ENCODE peak calls at places on chromosomes 3 and 15, in six cellular contexts. Y is bronchial epithelial cell; P is OCI-LY7; J is fibroblast of mammary gland; O is progenitor cell of endocrine pancreas; X is CD4-positive, alpha-beta T cell. Z is an unnamed sample.

GRCh38 chr3:150286390-150287147 is 121.5 kb upstream of the TSC22D2 start:
- DNase-seq in J (peak), O (no peak), Y (peak), X (no peak), P (peak), Z (no peak)

GRCh38 chr3:156723182-156723619 is 48.8 kb downstream of the TIPARP start:
- DNase-seq in J (peak), X (no peak), O (no peak), Y (peak), P (no peak), Z (no peak)

GRCh38 chr15:45137703-45138102 is 7.9 kb downstream of the DUOX1 start:
- DNase-seq in J (no peak), Y (no peak), X (no peak), P (no peak), O (no peak), Z (no peak)

GRCh38 chr15:48332642-48333034 is 1.4 kb downstream of the DUT start:
- DNase-seq in P (peak), Y (no peak), J (no peak), O (no peak), X (no peak), Z (no peak)

GRCh38 chr3:143736651-143737050 is 111.6 kb downstream of the SLC9A9 start:
- DNase-seq in X (no peak), O (no peak), P (no peak), Y (peak), J (peak), Z (no peak)

GRCh38 chr3:196344663-196345062 is 6.5 kb upstream of the TM4SF19 start:
- DNase-seq in J (no peak), O (no peak), X (no peak), P (no peak), Y (no peak), Z (no peak)

GRCh38 chr3:27317096-27317495 is 52.1 kb downstream of the NEK10 start:
- DNase-seq in J (no peak), X (no peak), O (no peak), Y (no peak), P (no peak), Z (no peak)

GRCh38 chr3:25747033-25747432 is 36.2 kb downstream of the NGLY1 start:
- DNase-seq in Y (peak), O (no peak), J (no peak), P (no peak), X (no peak), Z (no peak)

GRCh38 chr3:12681586-12682371 is 17.9 kb upstream of the RAF1 start:
- DNase-seq in O (no peak), Y (peak), X (no peak), J (peak), P (no peak), Z (peak)

GRCh38 chr3:106341090-106341489 is 472.3 kb upstream of the CBLB start:
- DNase-seq in X (no peak), P (no peak), Y (no peak), J (peak), O (no peak), Z (no peak)

GRCh38 chr15:43095243-43095642 is 10.6 kb downstream of the UBR1 start:
- DNase-seq in P (no peak), X (no peak), Y (peak), J (peak), O (no peak), Z (no peak)

GRCh38 chr3:177978948-177979347 is 557.3 kb upstream of the KCNMB2 start:
- DNase-seq in O (no peak), J (no peak), P (no peak), X (no peak), Y (no peak), Z (no peak)

GRCh38 chr15:45442497-45443135 is 64.3 kb upstream of the GATM start:
- DNase-seq in J (peak), Y (peak), O (no peak), X (no peak), P (no peak), Z (no peak)

GRCh38 chr3:174720717-174721116 is 138.4 kb upstream of the NAALADL2 start:
- DNase-seq in Y (no peak), J (no peak), P (no peak), O (no peak), X (no peak), Z (no peak)

GRCh38 chr3:14764331-14765064 is 54.3 kb upstream of the FGD5 start:
- DNase-seq in Y (no peak), X (no peak), O (no peak), J (peak), P (no peak), Z (no peak)

GRCh38 chr15:55475842-55476241 is 32.2 kb downstream of the DNAAF4 start:
- DNase-seq in X (no peak), O (no peak), J (no peak), Y (no peak), P (no peak), Z (no peak)

GRCh38 chr3:32438596-32439344 is 47.1 kb downstream of the CMTM7 start:
- DNase-seq in X (no peak), J (no peak), O (no peak), Y (peak), P (peak), Z (no peak)

GRCh38 chr15:45242289-45242688 is 9.7 kb upstream of the SLC28A2 start:
- DNase-seq in P (peak), O (no peak), X (no peak), J (no peak), Y (no peak), Z (no peak)

GRCh38 chr15:40539030-40539429 is 25.8 kb downstream of the CCDC32 start:
- DNase-seq in X (no peak), J (no peak), O (no peak), P (no peak), Y (no peak), Z (no peak)

GRCh38 chr3:189273736-189274135 is 102.0 kb downstream of the TPRG1 start:
- DNase-seq in Y (peak), X (no peak), P (no peak), J (peak), O (no peak), Z (no peak)

GRCh38 chr3:141337523-141337854 is 30.8 kb upstream of the ZBTB38 start:
- DNase-seq in J (no peak), O (no peak), P (no peak), X (no peak), Y (no peak), Z (no peak)

GRCh38 chr3:118863731-118864322 is 170.8 kb downstream of the IGSF11 start:
- DNase-seq in Y (peak), J (no peak), O (no peak), X (no peak), P (peak), Z (no peak)

DNA sequence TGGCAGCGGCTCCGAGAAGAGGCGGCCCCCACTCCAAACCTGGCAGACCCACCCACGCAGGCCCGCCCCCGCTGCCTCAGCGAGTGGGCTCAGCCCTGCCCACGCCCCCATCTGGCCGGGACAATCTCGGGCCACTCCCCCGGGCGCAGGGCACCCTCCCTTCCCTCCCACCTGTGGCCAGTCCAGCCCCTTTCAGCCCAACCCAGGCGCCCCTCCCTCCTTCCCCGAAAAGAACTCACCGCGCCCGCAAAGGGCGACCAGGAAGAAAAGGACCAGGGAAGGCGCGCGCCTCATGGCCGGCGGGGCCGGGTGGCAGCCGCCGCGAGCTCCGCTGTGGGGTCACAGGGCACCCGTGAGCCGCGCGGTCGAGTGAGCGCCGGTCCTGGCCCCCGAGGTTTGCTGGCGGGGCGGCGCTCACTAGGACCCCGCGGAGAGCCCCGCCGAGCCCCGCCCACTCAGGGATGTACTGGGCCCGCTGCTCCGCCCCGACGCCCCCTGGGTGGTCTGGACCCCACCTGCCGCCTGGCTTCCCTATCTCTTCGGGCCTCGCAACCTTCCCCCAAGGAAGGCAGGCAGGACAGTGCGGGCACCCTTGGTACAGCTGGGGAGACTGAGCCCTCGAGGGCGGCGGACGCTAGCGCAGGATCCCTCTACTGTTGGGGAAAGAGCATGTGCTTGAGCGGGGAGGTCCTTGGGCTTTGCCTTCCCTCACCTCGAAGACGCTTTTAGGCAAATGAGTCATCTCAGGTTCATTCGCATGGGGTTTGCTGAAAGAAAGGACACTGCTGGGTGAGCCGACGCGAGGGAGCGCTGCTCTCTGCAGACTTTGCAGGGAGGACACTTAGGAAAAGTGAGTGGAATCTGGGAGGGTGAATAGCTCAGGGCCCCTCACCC is at the start of gene CHRNB4:
- DNase-seq in O (peak), J (no peak), P (no peak), X (no peak), Y (peak), Z (no peak)
- TF ChIP-seq CTCF in O (peak), J (no peak), P (no peak), X (no peak), Y (peak), Z (no peak)

GRCh38 chr3:20391628-20392027 is 205.6 kb upstream of the SGO1 start:
- DNase-seq in O (no peak), Y (no peak), J (no peak), X (no peak), P (no peak), Z (no peak)
- TF ChIP-seq CTCF in O (no peak), Y (no peak), J (no peak), X (no peak), P (no peak), Z (no peak)

GRCh38 chr3:11155341-11156025 is 1.2 kb downstream of the HRH1 start:
- DNase-seq in J (peak), Y (peak), X (no peak), P (no peak), O (peak), Z (no peak)

GRCh38 chr3:11154036-11154952 is at the start of gene HRH1:
- DNase-seq in O (peak), X (no peak), J (no peak), P (no peak), Y (no peak), Z (no peak)

GRCh38 chr3:11154953-11155325 is 646 bp downstream of the HRH1 start:
- DNase-seq in P (no peak), J (peak), X (no peak), O (no peak), Y (peak), Z (no peak)

GRCh38 chr3:11157406-11157805 is 3.1 kb downstream of the HRH1 start:
- DNase-seq in O (no peak), J (no peak), Y (no peak), X (no peak), P (no peak), Z (no peak)

DNA sequence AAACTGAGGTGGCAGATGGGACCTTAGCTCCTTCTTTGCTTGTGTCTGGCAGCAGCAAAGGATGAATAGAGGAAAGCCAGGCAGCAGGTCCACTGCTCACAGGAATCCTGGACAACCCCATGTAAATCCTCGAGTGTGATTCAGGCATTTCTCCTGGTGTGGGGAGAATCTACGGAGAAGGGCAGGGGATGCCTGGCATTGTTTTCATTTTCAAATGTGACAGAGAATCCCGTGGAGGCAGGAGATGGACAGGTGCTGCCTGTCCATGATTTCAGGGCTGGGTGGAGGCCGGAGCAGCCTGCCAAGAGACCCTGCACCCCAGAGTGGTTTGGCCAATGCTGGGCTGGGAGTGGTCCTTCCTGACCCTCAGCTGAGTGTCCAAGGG is 1.7 kb downstream of the HRH1 start:
- DNase-seq in P (no peak), X (no peak), J (no peak), Y (no peak), O (no peak), Z (no peak)
- TF ChIP-seq CTCF in P (no peak), X (no peak), J (no peak), Y (no peak), O (no peak), Z (no peak)

GRCh38 chr3:53490131-53490474 is 4.3 kb upstream of the CACNA1D start:
- DNase-seq in J (no peak), P (no peak), X (no peak), O (no peak), Y (no peak), Z (no peak)

GRCh38 chr3:53484979-53485378 is 9.4 kb upstream of the CACNA1D start:
- DNase-seq in J (no peak), O (no peak), P (no peak), Y (no peak), X (no peak), Z (no peak)

GRCh38 chr3:53489401-53490130 is 4.8 kb upstream of the CACNA1D start:
- DNase-seq in O (no peak), P (no peak), X (no peak), J (no peak), Y (no peak), Z (no peak)

GRCh38 chr3:53485675-53486365 is 8.6 kb upstream of the CACNA1D start:
- DNase-seq in Y (no peak), J (no peak), O (no peak), X (no peak), P (no peak), Z (no peak)

GRCh38 chr3:53486961-53487654 is 7.3 kb upstream of the CACNA1D start:
- DNase-seq in X (no peak), J (no peak), P (peak), Y (no peak), O (no peak), Z (no peak)
- TF ChIP-seq CTCF in X (no peak), J (no peak), P (peak), Y (no peak), O (no peak), Z (no peak)

DNA sequence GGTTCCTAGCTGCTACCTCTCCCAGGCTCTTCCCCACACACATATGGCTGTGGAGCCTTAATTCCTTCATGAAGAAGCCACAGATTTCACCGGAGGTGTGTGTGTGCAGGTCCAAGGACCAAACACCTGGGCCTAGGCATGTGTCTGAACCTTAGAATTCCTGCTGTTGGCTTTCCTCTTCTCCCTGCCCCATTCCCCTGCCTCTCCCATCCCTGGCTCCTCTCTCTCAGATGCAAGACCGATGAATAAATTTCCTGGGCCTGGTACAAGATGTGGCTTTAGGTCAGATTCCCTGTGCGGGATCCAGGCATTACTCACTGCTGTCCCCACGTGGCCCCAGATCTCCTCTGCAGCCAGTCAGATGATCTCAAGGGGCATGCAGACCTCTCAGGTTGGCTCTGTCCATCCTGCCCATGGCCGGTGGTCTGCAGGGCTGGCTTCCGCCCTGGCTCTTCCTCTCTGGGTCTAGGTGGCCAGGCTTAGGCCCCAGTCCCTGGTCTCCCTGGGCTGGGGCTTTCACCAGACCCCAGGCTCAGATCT is 20.4 kb downstream of the CCR9 start:
- DNase-seq in J (peak), O (no peak), X (no peak), P (peak), Y (peak), Z (no peak)
- TF ChIP-seq CTCF in J (peak), O (peak), X (no peak), P (peak), Y (peak), Z (no peak)